ENCODE peak calls at places on chromosomes 12 and 14, in ten cellular contexts. E is A549; J is activated T-cell treated with anti-CD3 and anti-CD28 coated beads, Interleukin-2, amount 50 U/mL, for 72 hours; X is left ventricle myocardium superior; T is breast epithelium; G is WTC11; H is adrenal gland; A is LoVo; Q is hypothalamus; F is NCI-H2171 treated with DMSO at 0.1 percent for 48 hours. M is an unnamed sample.

GRCh38 chr12:53207042-53207441 is at the start of gene ITGB7:
- DNase-seq in E (no peak), J (peak), X (no peak), T (no peak), G (no peak), H (no peak), A (peak), Q (no peak), F (no peak), M (no peak)

GRCh38 chr12:49260165-49260564 is 4.7 kb upstream of the TUBA1C start:
- DNase-seq in E (no peak), J (no peak), X (no peak), T (no peak), G (no peak), H (no peak), A (no peak), Q (no peak), F (no peak), M (no peak)

GRCh38 chr12:43758247-43758727 is 303 bp downstream of the PUS7L start:
- DNase-seq in E (no peak), J (no peak), X (peak), T (peak), G (peak), H (peak), A (peak), Q (peak), F (no peak), M (peak)

GRCh38 chr12:28755027-28755426 is 394.1 kb upstream of the FAR2 start:
- DNase-seq in E (no peak), J (no peak), X (no peak), T (no peak), G (no peak), H (no peak), A (no peak), Q (no peak), F (no peak), M (no peak)

GRCh38 chr12:3683670-3684069 is 69.2 kb downstream of the CRACR2A start:
- DNase-seq in E (no peak), J (no peak), X (no peak), T (no peak), G (no peak), H (no peak), A (no peak), Q (no peak), F (peak), M (no peak)

GRCh38 chr12:71746983-71747611 is 7.6 kb upstream of the RAB21 start:
- DNase-seq in E (peak), J (peak), X (no peak), T (no peak), G (peak), H (peak), A (peak), Q (peak), F (peak), M (no peak)

GRCh38 chr12:112716099-112717093 is 75.2 kb upstream of the RPH3A start:
- DNase-seq in E (peak), J (no peak), X (no peak), T (no peak), G (peak), H (no peak), A (no peak), Q (no peak), F (peak), M (no peak)

GRCh38 chr12:2359725-2360629 is 307.2 kb downstream of the CACNA1C start:
- DNase-seq in E (no peak), J (no peak), X (no peak), T (no peak), G (no peak), H (no peak), A (no peak), Q (no peak), F (no peak), M (no peak)

GRCh38 chr12:125098676-125099406 is 33.6 kb downstream of the AACS start:
- DNase-seq in E (no peak), J (no peak), X (no peak), T (no peak), G (no peak), H (no peak), A (no peak), Q (no peak), F (no peak), M (no peak)

GRCh38 chr14:54877015-54877702 is 25.5 kb downstream of the GCH1 start:
- DNase-seq in E (no peak), J (no peak), X (no peak), T (no peak), G (no peak), H (no peak), A (peak), Q (no peak), F (no peak), M (no peak)

GRCh38 chr12:116220756-116221155 is 56.7 kb downstream of the MED13L start:
- DNase-seq in E (no peak), J (no peak), X (no peak), T (no peak), G (no peak), H (no peak), A (no peak), Q (no peak), F (no peak), M (no peak)

GRCh38 chr12:54605138-54605970 is 16.9 kb upstream of the PPP1R1A start:
- DNase-seq in E (no peak), J (no peak), X (no peak), T (no peak), G (no peak), H (no peak), A (no peak), Q (no peak), F (no peak), M (no peak)

GRCh38 chr12:402127-402456 is 648 bp downstream of the CCDC77 start:
- DNase-seq in E (peak), J (peak), X (no peak), T (no peak), G (peak), H (no peak), A (peak), Q (no peak), F (no peak), M (no peak)

GRCh38 chr12:53808023-53808705 is 56.4 kb upstream of the CISTR start:
- DNase-seq in E (no peak), J (no peak), X (no peak), T (no peak), G (no peak), H (no peak), A (no peak), Q (no peak), F (no peak), M (no peak)

GRCh38 chr14:50594577-50595316 is 34.8 kb downstream of the ATL1 start:
- DNase-seq in E (no peak), J (no peak), X (no peak), T (no peak), G (no peak), H (no peak), A (no peak), Q (no peak), F (no peak), M (no peak)

GRCh38 chr14:104116544-104117340 is 21.6 kb upstream of the KIF26A start:
- DNase-seq in E (no peak), J (no peak), X (peak), T (peak), G (peak), H (no peak), A (peak), Q (no peak), F (no peak), M (peak)

GRCh38 chr14:55440385-55440784 is at the start of gene TBPL2:
- DNase-seq in E (no peak), J (no peak), X (peak), T (no peak), G (peak), H (no peak), A (no peak), Q (no peak), F (no peak), M (no peak)

GRCh38 chr12:6211421-6211869 is 11.2 kb downstream of the CD9 start:
- DNase-seq in E (no peak), J (no peak), X (no peak), T (no peak), G (no peak), H (no peak), A (no peak), Q (no peak), F (no peak), M (no peak)